ENCODE peak calls at places on chromosomes 1 and 21, in nine cellular contexts. C, Z, N, H, J, G, Y, F and R are unnamed samples.

GRCh38 chr1:198794498-198794897 is 155.7 kb downstream of the PTPRC start:
- DNase-seq in C (no peak), Z (no peak), N (no peak), H (no peak), J (peak), G (peak), Y (no peak), F (no peak), R (no peak)

GRCh38 chr1:53349369-53349705 is 21.5 kb upstream of the LRP8 start:
- DNase-seq in C (no peak), Z (no peak), N (no peak), H (no peak), J (no peak), G (no peak), Y (no peak), F (no peak), R (no peak)

GRCh38 chr21:25464275-25464674 is 143.0 kb downstream of the MRPL39 start:
- DNase-seq in C (no peak), Z (peak), N (no peak), H (no peak), J (no peak), G (no peak), Y (no peak), F (no peak), R (no peak)

GRCh38 chr1:217605390-217605789 is 25.5 kb downstream of the GPATCH2 start:
- DNase-seq in C (no peak), Z (no peak), N (no peak), H (no peak), J (no peak), G (no peak), Y (no peak), F (no peak), R (no peak)

GRCh38 chr1:7018826-7019225 is 233.6 kb downstream of the CAMTA1 start:
- DNase-seq in C (no peak), Z (no peak), N (no peak), H (no peak), J (no peak), G (no peak), Y (no peak), F (no peak), R (no peak)

GRCh38 chr1:43143441-43143888 is 28.6 kb downstream of the EBNA1BP2 start:
- DNase-seq in C (no peak), Z (no peak), N (peak), H (no peak), J (no peak), G (no peak), Y (no peak), F (no peak), R (no peak)

GRCh38 chr1:227952374-227953021 is 4.8 kb upstream of the WNT9A start:
- DNase-seq in C (no peak), Z (no peak), N (no peak), H (no peak), J (no peak), G (no peak), Y (no peak), F (no peak), R (no peak)

GRCh38 chr1:244779410-244779809 is 56.0 kb upstream of the COX20 start:
- DNase-seq in C (no peak), Z (no peak), N (no peak), H (no peak), J (no peak), G (no peak), Y (no peak), F (no peak), R (no peak)

GRCh38 chr1:220186752-220187151 is 85.5 kb downstream of the RAB3GAP2 start:
- DNase-seq in C (no peak), Z (no peak), N (no peak), H (no peak), J (no peak), G (no peak), Y (no peak), F (no peak), R (no peak)

GRCh38 chr1:176609556-176610408 is 146.8 kb downstream of the PAPPA2 start:
- DNase-seq in C (no peak), Z (no peak), N (no peak), H (no peak), J (no peak), G (no peak), Y (no peak), F (no peak), R (no peak)

GRCh38 chr1:60268451-60268850 is 194.9 kb upstream of the C1orf87 start:
- DNase-seq in C (no peak), Z (no peak), N (no peak), H (no peak), J (no peak), G (no peak), Y (no peak), F (no peak), R (no peak)

GRCh38 chr21:41962425-41962966 is 8.7 kb upstream of the C2CD2 start:
- DNase-seq in C (no peak), Z (no peak), N (no peak), H (no peak), J (no peak), G (no peak), Y (no peak), F (no peak), R (no peak)

GRCh38 chr1:200211157-200211556 is 183.6 kb downstream of the NR5A2 start:
- DNase-seq in C (no peak), Z (no peak), N (no peak), H (no peak), J (peak), G (peak), Y (no peak), F (no peak), R (no peak)

GRCh38 chr1:244920911-244921310 is 56.6 kb upstream of the HNRNPU start:
- DNase-seq in C (no peak), Z (no peak), N (no peak), H (no peak), J (no peak), G (no peak), Y (no peak), F (no peak), R (no peak)

GRCh38 chr1:67792756-67793475 is 40.4 kb downstream of the GNG12 start:
- DNase-seq in C (no peak), Z (no peak), N (no peak), H (no peak), J (no peak), G (no peak), Y (no peak), F (no peak), R (no peak)

GRCh38 chr1:150925080-150925479 is 1.1 kb upstream of the SETDB1 start:
- DNase-seq in C (no peak), Z (no peak), N (no peak), H (no peak), J (no peak), G (no peak), Y (no peak), F (no peak), R (no peak)

GRCh38 chr21:44466996-44467858 is 11.9 kb downstream of the LRRC3 start:
- DNase-seq in C (no peak), Z (no peak), N (no peak), H (no peak), J (no peak), G (no peak), Y (no peak), F (no peak), R (no peak)

GRCh38 chr1:8962812-8963669 is 17.4 kb downstream of the CA6 start:
- DNase-seq in C (peak), Z (no peak), N (peak), H (peak), J (peak), G (no peak), Y (no peak), F (no peak), R (peak)